ENCODE peak calls at places on chromosome 22, in nine cellular contexts. A is HCT116, Y is prostate gland, S is K562, D is Panc1, N is H1, R is upper lobe of left lung, U is HepG2, K is SK-N-MC. O is an unnamed sample.

GRCh38 chr22:47610766-47611165 is 848.3 kb downstream of the TBC1D22A start:
- DNase-seq in A (no peak), Y (no peak), S (no peak), D (no peak), N (no peak), R (no peak), U (no peak), K (no peak), O (no peak)

GRCh38 chr22:46769191-46769675 is 6.8 kb downstream of the TBC1D22A start:
- DNase-seq in A (no peak), Y (no peak), S (no peak), D (no peak), N (no peak), R (no peak), U (no peak), K (no peak), O (peak; percentile 58)

GRCh38 chr22:36546092-36546804 is 17.3 kb upstream of the EIF3D start:
- DNase-seq in A (peak; percentile 73), Y (peak; percentile 14), S (peak; percentile 79), D (no peak), N (peak; percentile 51), R (peak; percentile 38), U (peak; percentile 48), K (no peak), O (no peak)

GRCh38 chr22:42169055-42169469 is 38.5 kb upstream of the CYP2D6 start:
- DNase-seq in A (peak; percentile 56), Y (peak; percentile 60), S (peak; percentile 80), D (peak; percentile 64), N (peak; percentile 38), R (peak; percentile 67), U (peak; percentile 71), K (no peak), O (peak; percentile 67)

GRCh38 chr22:46049726-46050450 is 72.9 kb upstream of the WNT7B start:
- DNase-seq in A (no peak), Y (no peak), S (no peak), D (no peak), N (no peak), R (peak; percentile 24), U (no peak), K (no peak), O (peak; percentile 24)

GRCh38 chr22:46087816-46088277 is 62.5 kb upstream of the PPARA start:
- DNase-seq in A (no peak), Y (peak; percentile 85), S (peak; percentile 74), D (no peak), N (no peak), R (peak; percentile 74), U (no peak), K (no peak), O (peak; percentile 88)

GRCh38 chr22:44741929-44742328 is 10.4 kb upstream of the ARHGAP8 start:
- DNase-seq in A (no peak), Y (peak; percentile 75), S (no peak), D (no peak), N (no peak), R (peak; percentile 45), U (no peak), K (no peak), O (no peak)

GRCh38 chr22:21077884-21078508 is 32.2 kb downstream of the LRRC74B start:
- DNase-seq in A (no peak), Y (no peak), S (peak; percentile 60), D (no peak), N (no peak), R (no peak), U (no peak), K (no peak), O (no peak)

GRCh38 chr22:43262990-43263644 is 76.2 kb upstream of the TTLL12 start:
- DNase-seq in A (no peak), Y (no peak), S (peak; percentile 45), D (no peak), N (no peak), R (no peak), U (peak; percentile 85), K (no peak), O (peak; percentile 37)

GRCh38 chr22:37282385-37282677 is at the start of gene CYTH4:
- DNase-seq in A (no peak), Y (no peak), S (no peak), D (no peak), N (no peak), R (peak; percentile 90), U (no peak), K (no peak), O (peak; percentile 70)

GRCh38 chr22:47599753-47600152 is 837.3 kb downstream of the TBC1D22A start:
- DNase-seq in A (no peak), Y (no peak), S (no peak), D (no peak), N (no peak), R (no peak), U (no peak), K (no peak), O (peak; percentile 8)

GRCh38 chr22:49267996-49268395 is 559.7 kb downstream of the BRD1 start:
- DNase-seq in A (no peak), Y (no peak), S (no peak), D (no peak), N (no peak), R (no peak), U (no peak), K (no peak), O (no peak)

GRCh38 chr22:42842658-42843370 is 14.3 kb downstream of the ARFGAP3 start:
- DNase-seq in A (no peak), Y (peak; percentile 52), S (no peak), D (no peak), N (no peak), R (no peak), U (no peak), K (no peak), O (no peak)

GRCh38 chr22:36331306-36331911 is 56.4 kb downstream of the MYH9 start:
- DNase-seq in A (peak; percentile 82), Y (peak; percentile 80), S (peak; percentile 62), D (no peak), N (peak; percentile 65), R (peak; percentile 95), U (peak; percentile 75), K (no peak), O (peak; percentile 79)

GRCh38 chr22:41132555-41132954 is 40.2 kb downstream of the EP300 start:
- DNase-seq in A (no peak), Y (no peak), S (no peak), D (no peak), N (no peak), R (no peak), U (no peak), K (no peak), O (no peak)

GRCh38 chr22:39220450-39220849 is 24.3 kb downstream of the PDGFB start:
- DNase-seq in A (no peak), Y (no peak), S (no peak), D (no peak), N (no peak), R (no peak), U (no peak), K (no peak), O (no peak)

GRCh38 chr22:39223091-39223710 is 21.6 kb downstream of the PDGFB start:
- DNase-seq in A (no peak), Y (no peak), S (no peak), D (no peak), N (no peak), R (no peak), U (no peak), K (no peak), O (no peak)

GRCh38 chr22:39219071-39220050 is 25.4 kb downstream of the PDGFB start:
- DNase-seq in A (no peak), Y (no peak), S (no peak), D (no peak), N (no peak), R (no peak), U (no peak), K (no peak), O (no peak)

GRCh38 chr22:39221999-39222686 is 22.6 kb downstream of the PDGFB start:
- DNase-seq in A (no peak), Y (no peak), S (no peak), D (no peak), N (no peak), R (no peak), U (no peak), K (no peak), O (no peak)

GRCh38 chr22:39220897-39221850 is 23.6 kb downstream of the PDGFB start:
- DNase-seq in A (no peak), Y (no peak), S (no peak), D (no peak), N (no peak), R (no peak), U (no peak), K (no peak), O (no peak)
- TF ChIP-seq POLR2AphosphoS5 in A (no peak), Y (no peak), S (no peak), D (peak; percentile 10), N (no peak), R (peak; percentile 22), U (no peak), K (no peak), O (no peak)

DNA sequence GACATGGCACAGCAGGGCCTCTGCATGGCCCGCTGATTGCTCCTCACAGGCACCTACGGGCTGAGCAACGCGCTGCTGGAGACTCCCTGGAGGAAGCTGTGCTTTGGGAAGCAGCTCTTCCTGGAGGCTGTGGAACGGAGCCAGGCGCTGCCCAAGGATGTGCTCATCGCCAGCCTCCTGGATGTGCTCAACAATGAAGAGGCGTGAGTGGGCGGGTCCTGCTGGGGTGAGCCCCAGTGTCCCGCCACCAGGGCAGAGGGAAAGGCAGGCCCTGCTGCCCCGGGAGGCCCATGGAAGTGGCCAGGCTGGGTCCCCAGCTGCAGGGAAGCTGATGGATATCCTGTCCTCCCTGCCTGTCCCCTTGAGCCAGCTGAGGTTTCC is 18.6 kb upstream of the DGCR8 start:
- DNase-seq in A (no peak), Y (no peak), S (no peak), D (no peak), N (no peak), R (no peak), U (no peak), K (no peak), O (no peak)
- H3K27ac ChIP-seq in A (no peak overlapping the region), Y (no peak overlapping the region), S (no peak overlapping the region), D (no peak overlapping the region), N (no peak overlapping the region), R (no peak overlapping the region), U (no peak overlapping the region), K (no peak overlapping the region), O (no peak overlapping the region)

GRCh38 chr22:23284504-23285033 is 104.3 kb downstream of the BCR start:
- DNase-seq in A (no peak), Y (no peak), S (peak; percentile 60), D (no peak), N (no peak), R (no peak), U (no peak), K (no peak), O (no peak)
- H3K36me3 ChIP-seq in A (peaks cover 18% of the 10 kb centered on the region), Y (no peaks in the 10 kb centered on the region), S (peaks cover 99% of the 10 kb centered on the region), D (no peaks in the 10 kb centered on the region), N (peaks cover 26% of the 10 kb centered on the region), R (no peaks in the 10 kb centered on the region), U (peaks cover 78% of the 10 kb centered on the region), K (no peaks in the 10 kb centered on the region), O (peaks cover 68% of the 10 kb centered on the region)

DNA sequence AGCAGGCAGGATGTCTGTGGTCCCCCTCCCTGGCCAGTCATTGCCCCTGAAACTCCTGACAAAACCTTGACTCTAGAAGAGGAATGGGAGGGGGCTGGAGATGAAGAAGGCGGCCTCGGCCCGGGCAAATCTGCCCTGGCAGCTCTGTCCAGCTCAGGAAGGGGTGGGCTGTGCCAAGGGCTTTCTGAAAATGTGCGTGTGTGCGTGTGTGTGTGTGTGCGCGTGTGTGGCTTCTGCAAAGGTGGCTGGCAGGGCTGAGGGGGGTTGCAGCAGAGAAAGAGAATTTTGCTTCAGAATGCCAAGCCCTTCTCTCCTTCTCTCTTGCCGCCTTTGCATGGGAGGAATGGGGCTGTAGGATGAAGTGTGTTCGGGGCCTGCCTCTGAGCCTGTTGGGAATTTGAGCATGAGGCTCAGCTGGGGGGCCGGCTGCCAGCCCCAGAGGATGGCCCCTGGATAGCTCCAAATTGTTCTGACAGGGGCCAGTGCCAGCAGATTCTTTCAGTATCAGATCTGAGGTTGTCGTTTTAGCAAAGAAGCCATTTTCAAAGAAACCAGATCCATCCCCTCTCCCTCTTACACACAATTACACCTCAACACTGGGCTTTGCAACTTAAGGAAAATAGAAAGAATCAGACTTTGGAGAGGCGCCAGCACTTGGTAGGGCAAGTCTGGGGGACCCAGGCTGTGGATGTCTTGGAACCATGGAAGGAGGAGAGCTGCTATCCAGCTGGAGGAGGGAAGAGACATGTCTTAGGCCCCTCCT is 3.5 kb downstream of the TIMP3 start:
- DNase-seq in A (no peak), Y (no peak), S (no peak), D (no peak), N (no peak), R (no peak), U (no peak), K (no peak), O (no peak)
- TF ChIP-seq POLR2AphosphoS5 in A (no peak), Y (no peak), S (no peak), D (no peak), N (no peak), R (no peak), U (no peak), K (no peak), O (no peak)

O was measured in stomach.